ENCODE peak calls at places on chromosomes 6 and 20, in five cellular contexts. D is adrenal gland, F is Peyer's patch, J is heart left ventricle, M is right lobe of liver. V is an unnamed sample.

GRCh38 chr6:84645563-84646266 is 118.7 kb downstream of the TBX18 start:
- DNase-seq in F (no peak), M (no peak), J (no peak), D (no peak), V (no peak)

GRCh38 chr20:10802201-10802600 is 128.4 kb upstream of the JAG1 start:
- DNase-seq in F (no peak), D (no peak), M (no peak), J (no peak), V (no peak)

GRCh38 chr6:153108320-153108719 is 22.8 kb downstream of the RGS17 start:
- DNase-seq in D (no peak), F (no peak), J (no peak), M (no peak), V (no peak)

GRCh38 chr6:87675004-87675681 is 26.9 kb downstream of the AKIRIN2 start:
- DNase-seq in M (no peak), J (no peak), D (no peak), F (no peak), V (no peak)

GRCh38 chr6:69953491-69953890 is 87.1 kb downstream of the COL19A1 start:
- DNase-seq in D (no peak), F (no peak), M (no peak), J (no peak), V (no peak)

GRCh38 chr6:98605705-98606104 is 228.7 kb upstream of the POU3F2 start:
- DNase-seq in D (no peak), J (no peak), F (no peak), M (no peak), V (no peak)

GRCh38 chr6:139539852-139540251 is 165.4 kb upstream of the CITED2 start:
- DNase-seq in J (peak), F (peak), D (peak), M (no peak), V (peak)

GRCh38 chr6:8082954-8083858 is 19.0 kb upstream of the BLOC1S5 start:
- DNase-seq in J (no peak), M (no peak), F (no peak), D (peak), V (no peak)

GRCh38 chr6:111030008-111031006 is 48.5 kb downstream of the RPF2 start:
- DNase-seq in F (no peak), M (peak), J (peak), D (peak), V (no peak)

GRCh38 chr6:159681104-159681503 is 11.9 kb downstream of the SOD2 start:
- DNase-seq in M (no peak), J (no peak), F (no peak), D (no peak), V (no peak)

GRCh38 chr6:104400844-104401243 is 458.9 kb downstream of the HACE1 start:
- DNase-seq in D (no peak), M (no peak), J (no peak), F (no peak), V (no peak)

GRCh38 chr6:170221052-170221752 is 69.7 kb downstream of the DLL1 start:
- DNase-seq in M (no peak), J (peak), D (no peak), F (peak), V (no peak)

GRCh38 chr6:42046491-42047219 is 3.7 kb upstream of the TAF8 start:
- DNase-seq in J (no peak), F (no peak), D (no peak), M (no peak), V (no peak)

GRCh38 chr6:816510-817084 is 123.7 kb upstream of the EXOC2 start:
- DNase-seq in J (no peak), F (no peak), D (no peak), M (no peak), V (no peak)

GRCh38 chr6:89542856-89543254 is 95.7 kb downstream of the LYRM2 start:
- DNase-seq in D (no peak), F (no peak), M (no peak), J (no peak), V (no peak)

GRCh38 chr6:26240157-26240980 is 124.6 kb upstream of the BTN3A2 start:
- DNase-seq in F (peak), M (no peak), J (peak), D (peak), V (peak)

GRCh38 chr6:149990672-149991402 is 27.1 kb downstream of the ULBP1 start:
- DNase-seq in J (no peak), F (peak), D (no peak), M (no peak), V (no peak)

GRCh38 chr6:163416380-163416629 is 1.8 kb downstream of the QKI start:
- DNase-seq in F (no peak), D (no peak), M (no peak), J (no peak), V (no peak)

GRCh38 chr6:132392792-132393191 is 8.5 kb downstream of the MOXD1 start:
- DNase-seq in F (no peak), M (no peak), D (no peak), J (no peak), V (no peak)

GRCh38 chr6:111888928-111889696 is 15.9 kb upstream of the FYN start:
- DNase-seq in M (no peak), J (no peak), D (peak), F (no peak), V (peak)

GRCh38 chr20:31712564-31713311 is 9.9 kb downstream of the BCL2L1 start:
- DNase-seq in J (peak), M (peak), D (peak), F (peak), V (peak)

GRCh38 chr20:4243071-4243470 is 227.7 kb upstream of the RNF24 start:
- DNase-seq in F (no peak), M (no peak), J (no peak), D (no peak), V (no peak)

GRCh38 chr20:17966432-17967312 is 1.9 kb downstream of the SNX5 start:
- DNase-seq in F (no peak), J (no peak), M (no peak), D (no peak), V (no peak)

GRCh38 chr6:106309766-106310373 is 15.7 kb downstream of the ATG5 start:
- DNase-seq in M (no peak), F (no peak), J (no peak), D (no peak), V (no peak)

GRCh38 chr6:130906736-130907381 is 79.7 kb downstream of the SMLR1 start:
- DNase-seq in M (no peak), D (no peak), F (no peak), J (no peak), V (no peak)

GRCh38 chr6:124974770-124975377 is 12.6 kb downstream of the RNF217 start:
- DNase-seq in F (no peak), D (no peak), J (no peak), M (no peak), V (no peak)

GRCh38 chr6:74899416-74899815 is 306.4 kb downstream of the COL12A1 start:
- DNase-seq in M (no peak), J (no peak), D (no peak), F (no peak), V (no peak)

GRCh38 chr6:17336425-17336824 is 55.3 kb downstream of the RBM24 start:
- DNase-seq in J (no peak), D (no peak), M (no peak), F (no peak), V (no peak)

GRCh38 chr6:29676981-29677601 is 3.9 kb downstream of the ZFP57 start:
- DNase-seq in D (no peak), F (no peak), M (no peak), J (no peak), V (no peak)

GRCh38 chr20:50112512-50113419 is at the start of gene UBE2V1:
- DNase-seq in F (peak), D (peak), J (peak), M (peak), V (peak)
- TF ChIP-seq POLR2A in F (peak), D (peak), J (no peak), M (peak), V (peak)

DNA sequence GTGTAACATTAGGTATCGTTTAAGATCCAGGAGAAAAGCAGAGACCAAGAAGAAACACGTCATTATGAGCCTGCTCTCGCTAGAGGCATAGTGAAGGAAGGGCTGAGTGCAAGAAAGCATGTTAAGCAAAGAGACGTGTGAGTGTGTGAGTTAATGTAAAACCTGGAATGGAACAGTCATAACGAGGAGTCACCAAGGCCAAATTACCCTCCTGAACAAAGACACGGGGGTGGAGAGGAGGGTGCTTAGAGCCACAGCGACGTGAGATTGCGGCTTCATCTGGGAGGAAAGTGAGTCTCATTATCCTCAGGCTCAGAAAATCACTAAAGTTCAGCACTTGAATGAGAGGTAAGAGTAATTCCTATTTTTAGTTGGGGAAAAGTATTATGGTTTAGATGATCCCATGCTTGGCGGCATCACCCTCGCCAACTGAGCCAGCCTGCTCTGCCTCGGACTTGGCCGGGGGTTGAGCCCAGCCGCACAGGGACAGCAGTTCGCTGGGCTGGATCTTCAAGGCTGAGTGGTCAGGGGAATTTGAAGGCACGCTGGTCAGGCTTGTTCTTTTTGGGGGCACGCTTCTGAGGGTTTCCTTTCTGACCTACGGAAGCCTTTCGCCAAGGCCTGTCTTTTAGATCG is 136.6 kb downstream of the DTNBP1 start:
- DNase-seq in J (no peak), M (no peak), D (no peak), F (no peak), V (no peak)
- TF ChIP-seq POLR2A in J (no peak), M (no peak), D (no peak), F (no peak), V (no peak)

GRCh38 chr6:14635195-14635594 is 517.6 kb downstream of the CD83 start:
- DNase-seq in F (peak), D (no peak), J (no peak), M (no peak), V (no peak)

GRCh38 chr6:14633453-14633852 is 515.9 kb downstream of the CD83 start:
- DNase-seq in D (no peak), F (no peak), M (no peak), J (no peak), V (no peak)

GRCh38 chr6:14630136-14630535 is 512.6 kb downstream of the CD83 start:
- DNase-seq in J (no peak), D (no peak), F (no peak), M (no peak), V (no peak)

GRCh38 chr6:14635933-14636599 is 518.5 kb downstream of the CD83 start:
- DNase-seq in M (no peak), J (no peak), F (no peak), D (no peak), V (no peak)

DNA sequence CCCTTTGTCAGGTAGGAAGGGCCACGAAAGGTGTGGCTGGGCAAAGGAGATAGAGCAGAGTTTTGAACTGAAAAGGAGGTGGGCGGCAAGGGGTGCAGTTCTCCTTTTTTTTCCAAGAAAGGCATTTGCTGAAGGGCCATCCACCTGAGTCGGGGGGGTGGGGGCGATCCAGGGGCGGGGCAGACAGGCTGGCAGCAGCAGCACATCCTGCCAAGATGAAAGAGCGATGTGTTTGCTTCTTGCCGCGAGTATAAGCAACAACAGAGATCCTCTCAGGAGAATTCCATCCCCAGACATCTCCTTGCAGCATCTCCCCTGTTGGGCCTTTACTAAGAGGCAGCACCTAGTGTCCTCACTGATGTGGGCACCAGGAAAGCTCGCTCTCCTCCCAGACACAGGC is 516.5 kb downstream of the CD83 start:
- DNase-seq in J (no peak), F (no peak), D (no peak), M (no peak), V (no peak)
- TF ChIP-seq POLR2A in J (no peak), F (no peak), D (no peak), M (no peak), V (no peak)

GRCh38 chr20:36279776-36280175 is 26.4 kb upstream of the DLGAP4 start:
- DNase-seq in J (no peak), D (no peak), M (no peak), F (no peak), V (no peak)
- TF ChIP-seq POLR2A in J (no peak), D (no peak), M (no peak), F (no peak), V (no peak)

GRCh38 chr20:32972181-32973076 is 31.8 kb downstream of the SUN5 start:
- DNase-seq in M (no peak), F (peak), D (no peak), J (no peak), V (no peak)
- TF ChIP-seq POLR2A in M (no peak), F (no peak), D (no peak), J (no peak), V (no peak)

V was measured in uterus.